ENCODE peak calls at places on chromosomes 13 and 19, in five cellular contexts. R is naive thymus-derived CD4-positive, alpha-beta T cell; F is K562; W is PC-3; C is Panc1. O is an unnamed sample.

GRCh38 chr13:80040219-80040976 is 300.5 kb downstream of the SPRY2 start:
- DNase-seq in R (no peak), F (no peak), W (peak; percentile 95), C (peak; percentile 87), O (no peak)

GRCh38 chr19:15866646-15867045 is 31.2 kb downstream of the CYP4F2 start:
- DNase-seq in R (no peak), F (no peak), W (no peak), C (no peak), O (no peak)

GRCh38 chr13:60398949-60399589 is 2.0 kb downstream of the TDRD3 start:
- DNase-seq in R (no peak), F (no peak), W (no peak), C (no peak), O (no peak)

GRCh38 chr13:33512880-33513554 is 227.5 kb upstream of the STARD13 start:
- DNase-seq in R (no peak), F (no peak), W (no peak), C (no peak), O (no peak)

GRCh38 chr13:113761136-113761535 is 2.1 kb downstream of the TMEM255B start:
- DNase-seq in R (no peak), F (no peak), W (no peak), C (no peak), O (no peak)

GRCh38 chr13:113840541-113841354 is 23.1 kb downstream of the GAS6 start:
- DNase-seq in R (no peak), F (no peak), W (no peak), C (no peak), O (peak; percentile 64)

GRCh38 chr13:40772765-40773473 is 1.9 kb upstream of the MRPS31 start:
- DNase-seq in R (no peak), F (no peak), W (no peak), C (no peak), O (no peak)

GRCh38 chr13:59247166-59247565 is 916.6 kb downstream of the DIAPH3 start:
- DNase-seq in R (no peak), F (no peak), W (no peak), C (no peak), O (peak; percentile 74)

GRCh38 chr19:15368051-15368632 is 11.4 kb downstream of the AKAP8 start:
- DNase-seq in R (no peak), F (no peak), W (no peak), C (no peak), O (peak; percentile 39)

GRCh38 chr19:31284621-31285020 is 64.6 kb downstream of the TSHZ3 start:
- DNase-seq in R (no peak), F (no peak), W (no peak), C (no peak), O (peak; percentile 55)

GRCh38 chr19:1765904-1766799 is 12.8 kb downstream of the ONECUT3 start:
- DNase-seq in R (no peak), F (no peak), W (no peak), C (no peak), O (no peak)

GRCh38 chr19:22545751-22546150 is 88.4 kb upstream of the ZNF492 start:
- DNase-seq in R (no peak), F (peak; percentile 60), W (peak; percentile 19), C (no peak), O (no peak)

GRCh38 chr13:86877449-86877848 is 793.7 kb upstream of the SLITRK5 start:
- DNase-seq in R (no peak), F (no peak), W (no peak), C (no peak), O (no peak)

GRCh38 chr13:23462815-23463559 is 29.5 kb upstream of the SACS start:
- DNase-seq in R (no peak), F (no peak), W (no peak), C (no peak), O (no peak)

GRCh38 chr19:9043524-9043923 is 33.3 kb upstream of the MUC16 start:
- DNase-seq in R (no peak), F (no peak), W (peak; percentile 72), C (no peak), O (no peak)

GRCh38 chr13:49444517-49445395 is 682 bp downstream of the SETDB2 start:
- DNase-seq in R (peak; percentile 49), F (peak; percentile 9), W (peak; percentile 38), C (peak; percentile 48), O (no peak)

GRCh38 chr19:12791345-12792047 is at the start of gene JUNB:
- DNase-seq in R (peak; percentile 98), F (peak; percentile 80), W (peak; percentile 99), C (no peak), O (peak; percentile 100)

GRCh38 chr13:25171517-25172302 is at the start of gene AMER2:
- DNase-seq in R (no peak), F (no peak), W (no peak), C (no peak), O (no peak)

GRCh38 chr19:51490676-51491075 is 10.9 kb downstream of the SIGLEC12 start:
- DNase-seq in R (no peak), F (peak; percentile 30), W (no peak), C (no peak), O (no peak)

GRCh38 chr19:676007-676342 is 217 bp upstream of the FSTL3 start:
- DNase-seq in R (no peak), F (no peak), W (no peak), C (no peak), O (no peak)

GRCh38 chr13:26772531-26772930 is 11.9 kb upstream of the GPR12 start:
- DNase-seq in R (no peak), F (no peak), W (no peak), C (no peak), O (no peak)

GRCh38 chr19:480016-480855 is 16.1 kb upstream of the MADCAM1 start:
- DNase-seq in R (peak; percentile 45), F (peak; percentile 78), W (peak; percentile 79), C (no peak), O (peak; percentile 90)

GRCh38 chr13:41352935-41353801 is 42.1 kb downstream of the NAA16 start:
- DNase-seq in R (peak; percentile 72), F (peak; percentile 19), W (peak; percentile 71), C (peak; percentile 25), O (no peak)

GRCh38 chr13:114115191-114115671 is 17.2 kb downstream of the RASA3 start:
- DNase-seq in R (no peak), F (peak; percentile 28), W (peak; percentile 80), C (no peak), O (peak; percentile 88)

GRCh38 chr19:532578-533484 is 1.3 kb downstream of the CDC34 start:
- DNase-seq in R (peak; percentile 55), F (no peak), W (peak; percentile 53), C (no peak), O (peak; percentile 85)

GRCh38 chr13:96632536-96633320 is 361.5 kb downstream of the OXGR1 start:
- DNase-seq in R (no peak), F (no peak), W (no peak), C (no peak), O (no peak)

GRCh38 chr19:38852231-38853044 is 2.7 kb upstream of the HNRNPL start:
- DNase-seq in R (peak; percentile 46), F (peak; percentile 49), W (peak; percentile 57), C (no peak), O (peak; percentile 92)

GRCh38 chr13:36323408-36323807 is 22.8 kb downstream of the SPART start:
- DNase-seq in R (no peak), F (no peak), W (peak; percentile 53), C (no peak), O (no peak)
- H3K4me1 ChIP-seq in R (no peaks in the 10 kb centered on the region), F (no peaks in the 10 kb centered on the region), W (peaks cover 19% of the 10 kb centered on the region), C (no peaks in the 10 kb centered on the region), O (no peaks in the 10 kb centered on the region)

GRCh38 chr13:31922724-31923123 is 108.8 kb upstream of the FRY start:
- DNase-seq in R (no peak), F (no peak), W (no peak), C (no peak), O (no peak)

GRCh38 chr13:31927219-31927653 is 104.3 kb upstream of the FRY start:
- DNase-seq in R (no peak), F (no peak), W (no peak), C (no peak), O (no peak)

GRCh38 chr13:31925079-31925478 is 106.5 kb upstream of the FRY start:
- DNase-seq in R (no peak), F (no peak), W (no peak), C (no peak), O (no peak)

GRCh38 chr13:31920301-31920818 is 111.2 kb upstream of the FRY start:
- DNase-seq in R (no peak), F (no peak), W (no peak), C (no peak), O (no peak)

DNA sequence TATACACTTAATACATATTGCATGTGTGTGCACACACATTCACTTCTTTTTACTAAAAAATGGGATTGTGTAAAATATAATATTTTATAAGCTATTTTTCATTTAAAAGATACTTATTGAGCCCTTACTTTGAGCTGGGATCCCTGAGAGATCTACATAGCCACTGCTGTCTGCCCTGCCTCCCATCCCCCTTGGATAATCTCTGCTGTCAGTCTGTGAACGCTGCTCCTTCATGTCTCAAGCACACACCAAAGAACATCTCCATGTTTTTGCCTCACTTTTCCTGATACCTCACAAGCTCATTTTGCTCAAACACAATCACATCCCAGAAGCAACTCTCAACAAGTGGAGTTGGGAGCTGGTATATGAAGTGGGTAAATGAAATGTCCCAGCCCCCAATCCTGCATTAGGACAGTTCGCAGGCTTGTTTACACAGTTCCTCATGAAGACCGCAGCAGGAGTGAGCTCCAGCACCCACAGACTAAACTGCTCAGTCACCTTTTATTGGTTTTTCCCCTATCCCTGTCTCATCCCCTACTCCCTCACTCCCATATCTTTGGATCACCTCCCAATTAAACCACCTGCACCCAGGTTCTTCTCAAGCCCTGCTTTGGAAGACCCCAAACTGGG is 108.3 kb upstream of the FRY start:
- DNase-seq in R (no peak), F (no peak), W (no peak), C (no peak), O (no peak)
- H3K27ac ChIP-seq in R (no peak overlapping the region), F (no peak overlapping the region), W (no peak overlapping the region), C (no peak overlapping the region), O (no peak overlapping the region)

GRCh38 chr19:55044286-55044685 is 6.2 kb upstream of the GP6 start:
- DNase-seq in R (no peak), F (no peak), W (no peak), C (no peak), O (peak; percentile 34)
- H3K36me3 ChIP-seq in R (peaks cover 5% of the 10 kb centered on the region), F (peaks cover 83% of the 10 kb centered on the region), W (peaks cover 52% of the 10 kb centered on the region), C (no peaks in the 10 kb centered on the region), O (peaks cover 15% of the 10 kb centered on the region)

DNA sequence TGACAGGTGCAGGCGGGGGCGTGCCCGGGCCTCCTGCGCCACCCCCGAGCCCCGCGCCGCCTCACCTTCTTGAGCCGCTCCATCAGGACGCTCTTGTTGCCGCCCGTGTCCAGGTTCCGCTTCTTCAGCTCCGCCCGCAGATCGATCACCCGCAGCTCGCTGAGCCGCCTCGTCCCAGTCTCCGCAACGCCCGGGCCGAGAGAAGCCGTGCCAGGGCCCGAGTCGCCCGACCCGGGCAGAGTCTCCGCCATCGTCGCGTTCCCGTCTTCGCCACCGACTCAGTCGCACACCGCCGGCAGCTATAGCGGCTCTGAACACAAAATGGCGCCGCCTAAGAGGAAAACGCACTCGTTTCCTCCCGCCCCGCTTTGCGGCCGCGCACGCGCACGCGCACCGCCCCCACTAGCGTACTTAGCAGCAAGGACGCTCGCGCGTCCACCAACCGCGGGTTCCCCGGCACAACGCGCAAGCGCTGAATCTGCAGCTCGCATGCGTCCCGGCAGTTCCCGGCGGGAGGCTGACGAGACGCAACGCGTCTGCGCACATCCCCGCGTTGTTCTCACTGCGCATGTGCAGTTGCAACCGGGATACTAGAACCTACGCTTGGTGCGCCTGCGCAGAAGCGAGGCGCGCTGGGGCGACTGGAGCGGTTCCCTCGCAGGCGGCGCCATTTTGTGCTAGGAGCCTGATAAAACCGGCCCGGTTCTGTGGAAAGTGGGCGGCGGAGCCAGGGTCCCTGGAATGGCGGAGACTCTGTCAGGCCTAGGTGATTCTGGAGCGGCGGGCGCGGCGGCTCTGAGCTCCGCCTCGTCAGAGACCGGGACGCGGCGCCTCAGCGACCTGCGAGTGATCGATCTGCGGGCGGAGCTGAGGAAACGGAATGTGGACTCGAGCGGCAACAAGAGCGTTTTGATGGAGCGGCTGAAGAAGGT is at the start of the genes SAFB and SAFB2:
- DNase-seq in R (peak; percentile 100), F (peak; percentile 98), W (peak; percentile 100), C (peak; percentile 97), O (peak; percentile 100)
- H3K4me1 ChIP-seq in R (peaks cover 66% of the 10 kb centered on the region), F (peaks cover 30% of the 10 kb centered on the region), W (peaks cover 36% of the 10 kb centered on the region), C (peaks cover 18% of the 10 kb centered on the region), O (peaks cover 25% of the 10 kb centered on the region)